ENCODE peak calls at places on chromosomes 6 and 20, in six cellular contexts. Q, P, M, U, O and F are unnamed samples.

GRCh38 chr6:70380259-70380658 is 33.0 kb upstream of the FAM135A start:
- DNase-seq in Q (no peak), P (no peak), M (no peak), U (no peak), O (no peak), F (no peak)

GRCh38 chr6:136039185-136039584 is 187.7 kb downstream of the PDE7B start:
- DNase-seq in Q (no peak), P (no peak), M (no peak), U (no peak), O (no peak), F (no peak)

GRCh38 chr20:39862613-39863012 is 826.4 kb downstream of the MAFB start:
- DNase-seq in Q (no peak), P (no peak), M (no peak), U (no peak), O (no peak), F (no peak)

GRCh38 chr6:30156262-30156599 is 4.8 kb downstream of the TRIM10 start:
- DNase-seq in Q (no peak), P (no peak), M (peak), U (peak), O (peak), F (peak)

GRCh38 chr6:22413681-22414305 is 117.0 kb upstream of the PRL start:
- DNase-seq in Q (no peak), P (no peak), M (peak), U (no peak), O (no peak), F (peak)

GRCh38 chr20:54633374-54633773 is 158.0 kb downstream of the DOK5 start:
- DNase-seq in Q (no peak), P (no peak), M (no peak), U (no peak), O (no peak), F (no peak)

GRCh38 chr6:46175446-46175845 is 4.7 kb upstream of the ENPP5 start:
- DNase-seq in Q (no peak), P (peak), M (no peak), U (no peak), O (no peak), F (no peak)

GRCh38 chr20:58464838-58465237 is 50.4 kb downstream of the APCDD1L start:
- DNase-seq in Q (no peak), P (no peak), M (no peak), U (no peak), O (no peak), F (no peak)

GRCh38 chr6:169450097-169450496 is 196.5 kb upstream of the THBS2 start:
- DNase-seq in Q (no peak), P (no peak), M (no peak), U (no peak), O (no peak), F (no peak)

GRCh38 chr6:11350294-11350693 is 117.8 kb upstream of the NEDD9 start:
- DNase-seq in Q (peak), P (no peak), M (peak), U (no peak), O (no peak), F (no peak)

GRCh38 chr6:161104966-161105365 is 113.4 kb downstream of the MAP3K4 start:
- DNase-seq in Q (peak), P (no peak), M (peak), U (no peak), O (no peak), F (no peak)

GRCh38 chr6:112781236-112781635 is 434.1 kb downstream of the RFPL4B start:
- DNase-seq in Q (no peak), P (no peak), M (peak), U (peak), O (no peak), F (no peak)